ENCODE peak calls at places on chromosomes 5 and 9, in ten cellular contexts. I, N, Y, Q, M, V, X, T, K and G are unnamed samples.

GRCh38 chr9:129554649-129555048 is 66.3 kb downstream of the C9orf50 start:
- DNase-seq in V (no peak), T (no peak), N (no peak), X (no peak), K (no peak), M (peak; percentile 66), Q (no peak), I (no peak), Y (peak; percentile 15), G (no peak)

GRCh38 chr9:126721531-126722098 is 83.2 kb upstream of the ZBTB43 start:
- DNase-seq in M (no peak), Y (no peak), X (no peak), K (no peak), T (no peak), N (no peak), V (no peak), I (no peak), Q (no peak), G (no peak)

GRCh38 chr9:92963831-92964606 is 16.7 kb downstream of the FGD3 start:
- DNase-seq in Q (no peak), V (no peak), K (no peak), M (no peak), T (no peak), N (peak; percentile 51), Y (no peak), I (peak; percentile 76), X (no peak), G (peak; percentile 72)

GRCh38 chr9:8437878-8438277 is 638.3 kb upstream of the DMAC1 start:
- DNase-seq in V (no peak), M (no peak), K (no peak), X (no peak), T (no peak), Y (no peak), Q (no peak), N (no peak), I (no peak), G (no peak)

GRCh38 chr5:61381968-61382367 is 49.9 kb downstream of the ZSWIM6 start:
- DNase-seq in I (no peak), K (no peak), N (no peak), M (no peak), Y (no peak), T (no peak), X (no peak), Q (no peak), V (no peak), G (no peak)

GRCh38 chr9:129402341-129402739 is 218.6 kb downstream of the C9orf50 start:
- DNase-seq in T (no peak), K (no peak), X (no peak), V (no peak), Y (no peak), Q (no peak), M (no peak), I (no peak), N (no peak), G (no peak)

GRCh38 chr9:23822331-23823169 is 3.5 kb downstream of the ELAVL2 start:
- DNase-seq in V (no peak), I (no peak), Q (no peak), X (no peak), K (no peak), M (no peak), T (no peak), Y (no peak), N (no peak), G (no peak)

GRCh38 chr5:172404746-172405145 is 49.6 kb downstream of the SH3PXD2B start:
- DNase-seq in V (no peak), K (no peak), M (no peak), X (no peak), I (no peak), N (no peak), Q (no peak), Y (no peak), T (no peak), G (no peak)

GRCh38 chr5:97297063-97297715 is 114.1 kb upstream of the RIOK2 start:
- DNase-seq in T (peak; percentile 42), K (peak; percentile 63), I (no peak), N (no peak), X (peak; percentile 79), Q (no peak), V (no peak), Y (peak; percentile 2), M (no peak), G (no peak)

GRCh38 chr5:35857004-35857345 is 284 bp downstream of the IL7R start:
- DNase-seq in V (no peak), Q (no peak), T (no peak), K (peak; percentile 64), I (no peak), Y (no peak), M (no peak), N (no peak), X (peak; percentile 71), G (no peak)